ENCODE peak calls at places on chromosomes 13 and 19, in seven cellular contexts. Y is H7; B is NCI-H146; L is head of caudate nucleus; U is activated gamma-delta T cell treated with anti-CD3 and anti-CD28 coated beads, Interleukin-2, amount 50 U/mL, for 16 hours; Q is T-cell; K is stimulated activated CD8-positive, alpha-beta memory T cell treated with anti-CD3 and anti-CD28 coated beads, Interleukin-2, amount 100 ng/mL, for 1 hour. C is an unnamed sample.
A peak's percentile ranks its signal among the peaks of the same experiment; 100 is the strongest.

GRCh38 chr19:17351815-17352435 is 14.6 kb downstream of the GTPBP3 start:
- DNase-seq in Y (peak; percentile 48), B (no peak), L (no peak), U (no peak), Q (no peak), K (no peak), C (no peak)

GRCh38 chr19:42121666-42122069 is 10.6 kb downstream of the POU2F2 start:
- DNase-seq in Y (peak; percentile 76), B (no peak), L (peak; percentile 70), U (peak; percentile 69), Q (peak; percentile 58), K (peak; percentile 67), C (peak; percentile 62)

GRCh38 chr13:45384474-45385174 is 33.5 kb downstream of the SLC25A30 start:
- DNase-seq in Y (no peak), B (no peak), L (no peak), U (no peak), Q (no peak), K (no peak), C (no peak)

GRCh38 chr13:110524484-110525254 is 36.9 kb downstream of the RAB20 start:
- DNase-seq in Y (no peak), B (peak; percentile 96), L (no peak), U (no peak), Q (no peak), K (no peak), C (no peak)

GRCh38 chr19:53182202-53182601 is 11.0 kb downstream of the ZNF665 start:
- DNase-seq in Y (no peak), B (no peak), L (no peak), U (no peak), Q (no peak), K (no peak), C (no peak)

GRCh38 chr13:39374741-39375189 is 228.2 kb downstream of the LHFPL6 start:
- DNase-seq in Y (no peak), B (no peak), L (no peak), U (no peak), Q (no peak), K (no peak), C (no peak)

GRCh38 chr13:19726611-19727010 is 56.1 kb downstream of the PSPC1 start:
- DNase-seq in Y (no peak), B (no peak), L (no peak), U (no peak), Q (no peak), K (no peak), C (no peak)

GRCh38 chr13:45949161-45949560 is 97.6 kb upstream of the SIAH3 start:
- DNase-seq in Y (no peak), B (no peak), L (no peak), U (no peak), Q (no peak), K (no peak), C (no peak)

GRCh38 chr13:43472980-43473379 is 313.8 kb downstream of the ENOX1 start:
- DNase-seq in Y (no peak), B (no peak), L (no peak), U (no peak), Q (no peak), K (no peak), C (no peak)

GRCh38 chr19:13356185-13356584 is 150.1 kb downstream of the CACNA1A start:
- DNase-seq in Y (no peak), B (no peak), L (no peak), U (no peak), Q (no peak), K (no peak), C (no peak)

GRCh38 chr13:99265823-99266426 is 7.7 kb upstream of the GPR18 start:
- DNase-seq in Y (peak; percentile 25), B (peak; percentile 53), L (no peak), U (no peak), Q (peak; percentile 20), K (no peak), C (no peak)

GRCh38 chr13:113315992-113316391 is 19.0 kb downstream of the LAMP1 start:
- DNase-seq in Y (no peak), B (no peak), L (no peak), U (no peak), Q (no peak), K (no peak), C (no peak)

GRCh38 chr13:84912720-84913119 is 886.5 kb downstream of the SLITRK6 start:
- DNase-seq in Y (no peak), B (no peak), L (no peak), U (no peak), Q (no peak), K (no peak), C (no peak)

GRCh38 chr13:77429320-77430142 is 102.6 kb upstream of the MYCBP2 start:
- DNase-seq in Y (no peak), B (no peak), L (no peak), U (peak; percentile 6), Q (no peak), K (no peak), C (no peak)

GRCh38 chr19:6660930-6661329 is 9.0 kb downstream of the TNFSF14 start:
- DNase-seq in Y (peak; percentile 72), B (no peak), L (no peak), U (no peak), Q (no peak), K (no peak), C (no peak)

GRCh38 chr13:46295531-46296464 is 84.1 kb downstream of the LRRC63 start:
- DNase-seq in Y (no peak), B (no peak), L (no peak), U (peak; percentile 47), Q (peak; percentile 80), K (peak; percentile 26), C (peak; percentile 70)

GRCh38 chr13:30158774-30159445 is 148.4 kb downstream of the KATNAL1 start:
- DNase-seq in Y (no peak), B (peak; percentile 5), L (no peak), U (no peak), Q (no peak), K (no peak), C (no peak)

GRCh38 chr13:95624020-95624419 is 20.5 kb downstream of the DZIP1 start:
- DNase-seq in Y (peak; percentile 72), B (peak; percentile 62), L (peak; percentile 35), U (no peak), Q (no peak), K (no peak), C (no peak)

GRCh38 chr19:17328517-17329060 is 6.1 kb downstream of the ANO8 start:
- DNase-seq in Y (peak; percentile 92), B (peak; percentile 52), L (no peak), U (no peak), Q (no peak), K (no peak), C (no peak)

GRCh38 chr13:89966524-89966923 is 1381.0 kb upstream of the MIR17HG start:
- DNase-seq in Y (no peak), B (no peak), L (no peak), U (no peak), Q (no peak), K (no peak), C (no peak)

GRCh38 chr13:78241278-78241919 is 322.8 kb upstream of the EDNRB start:
- DNase-seq in Y (peak; percentile 13), B (peak; percentile 30), L (peak; percentile 48), U (no peak), Q (no peak), K (no peak), C (no peak)

GRCh38 chr13:65149687-65150086 is 2080.4 kb downstream of the PCDH9 start:
- DNase-seq in Y (no peak), B (peak; percentile 51), L (no peak), U (no peak), Q (no peak), K (no peak), C (no peak)

GRCh38 chr13:96025283-96025682 is 27.9 kb downstream of the UGGT2 start:
- DNase-seq in Y (no peak), B (no peak), L (no peak), U (no peak), Q (no peak), K (no peak), C (no peak)

GRCh38 chr19:31269425-31270127 is 79.7 kb downstream of the TSHZ3 start:
- DNase-seq in Y (no peak), B (no peak), L (no peak), U (no peak), Q (no peak), K (no peak), C (no peak)

GRCh38 chr13:67192751-67193150 is 37.4 kb downstream of the PCDH9 start:
- DNase-seq in Y (no peak), B (no peak), L (no peak), U (no peak), Q (no peak), K (no peak), C (no peak)

GRCh38 chr13:52975969-52976368 is 52.6 kb upstream of the OLFM4 start:
- DNase-seq in Y (no peak), B (peak; percentile 75), L (no peak), U (no peak), Q (no peak), K (no peak), C (no peak)

GRCh38 chr19:5200844-5201243 is 139.8 kb downstream of the PTPRS start:
- DNase-seq in Y (no peak), B (no peak), L (no peak), U (no peak), Q (no peak), K (no peak), C (no peak)

GRCh38 chr19:54275951-54276350 is 5.0 kb downstream of the LILRB2 start:
- DNase-seq in Y (no peak), B (no peak), L (no peak), U (no peak), Q (no peak), K (no peak), C (no peak)

GRCh38 chr19:1884719-1885334 is 469 bp downstream of the ABHD17A start:
- DNase-seq in Y (peak; percentile 87), B (no peak), L (peak; percentile 34), U (no peak), Q (no peak), K (no peak), C (no peak)

GRCh38 chr19:54473071-54473941 is at the start of gene CDC42EP5:
- DNase-seq in Y (peak; percentile 82), B (no peak), L (no peak), U (no peak), Q (no peak), K (no peak), C (no peak)

GRCh38 chr13:75079226-75079625 is 402.7 kb downstream of the TBC1D4 start:
- DNase-seq in Y (no peak), B (no peak), L (no peak), U (no peak), Q (no peak), K (no peak), C (no peak)

GRCh38 chr19:36605101-36605838 is at the start of gene ZNF382:
- DNase-seq in Y (peak; percentile 85), B (no peak), L (peak; percentile 90), U (peak; percentile 74), Q (peak; percentile 73), K (peak; percentile 84), C (peak; percentile 88)

GRCh38 chr19:15448778-15449619 is 757 bp downstream of the WIZ start:
- DNase-seq in Y (peak; percentile 90), B (no peak), L (no peak), U (no peak), Q (no peak), K (no peak), C (no peak)

GRCh38 chr19:36436531-36436930 is 18.1 kb upstream of the ZFP82 start:
- DNase-seq in Y (no peak), B (no peak), L (no peak), U (no peak), Q (no peak), K (no peak), C (no peak)

GRCh38 chr19:32691952-32692726 is 518 bp downstream of the NUDT19 start:
- DNase-seq in Y (peak; percentile 84), B (peak; percentile 76), L (peak; percentile 74), U (no peak), Q (peak; percentile 24), K (no peak), C (peak; percentile 56)

GRCh38 chr19:18469245-18470107 is 31.5 kb upstream of the ISYNA1 start:
- DNase-seq in Y (peak; percentile 95), B (peak; percentile 30), L (peak; percentile 67), U (peak; percentile 42), Q (no peak), K (peak; percentile 32), C (peak; percentile 46)

GRCh38 chr13:27830010-27830409 is 37.7 kb downstream of the GSX1 start:
- DNase-seq in Y (peak; percentile 95), B (peak; percentile 31), L (peak; percentile 53), U (peak; percentile 42), Q (no peak), K (peak; percentile 26), C (peak; percentile 68)

GRCh38 chr19:14149509-14149994 is 13.2 kb upstream of the ASF1B start:
- DNase-seq in Y (peak; percentile 80), B (no peak), L (peak; percentile 81), U (no peak), Q (peak; percentile 48), K (peak; percentile 34), C (peak; percentile 51)